ENCODE peak calls at places on chromosomes 1 and 21, in ten cellular contexts. V, B, G, T, I, N, C, Z, W and K are unnamed samples.

GRCh38 chr1:228463559-228464455 is 23.4 kb upstream of the RNF187 start:
- DNase-seq in N (no peak), G (no peak), T (peak; percentile 34), I (no peak), V (no peak), B (no peak), W (no peak), Z (peak; percentile 46), C (no peak), K (no peak)

GRCh38 chr1:17597651-17598050 is 58.2 kb downstream of the ARHGEF10L start:
- DNase-seq in I (no peak), B (no peak), N (no peak), G (no peak), Z (no peak), W (no peak), T (no peak), V (no peak), C (no peak), K (no peak)

GRCh38 chr1:194252189-194252588 is 1065.8 kb upstream of the B3GALT2 start:
- DNase-seq in G (peak; percentile 49), C (no peak), T (peak; percentile 40), Z (peak; percentile 3), B (no peak), V (no peak), I (no peak), W (peak; percentile 9), N (no peak), K (no peak)

GRCh38 chr21:35852820-35853219 is 207.5 kb downstream of the SETD4 start:
- DNase-seq in W (no peak), N (no peak), B (no peak), V (no peak), T (no peak), I (no peak), G (no peak), C (no peak), Z (no peak), K (no peak)

GRCh38 chr1:4977701-4978100 is 323.3 kb downstream of the AJAP1 start:
- DNase-seq in C (no peak), G (no peak), N (no peak), B (no peak), W (no peak), I (no peak), Z (no peak), T (no peak), V (no peak), K (no peak)

GRCh38 chr1:66434096-66434495 is 99.9 kb upstream of the SGIP1 start:
- DNase-seq in B (no peak), Z (no peak), T (no peak), W (peak; percentile 82), C (no peak), N (peak; percentile 48), I (no peak), V (no peak), G (no peak), K (no peak)

GRCh38 chr1:86854352-86854751 is 59.6 kb downstream of the SELENOF start:
- DNase-seq in W (no peak), I (no peak), T (no peak), G (no peak), V (no peak), Z (no peak), B (no peak), C (no peak), N (no peak), K (no peak)

GRCh38 chr21:41247976-41248545 is 68.5 kb upstream of the FAM3B start:
- DNase-seq in G (no peak), T (no peak), Z (no peak), B (peak; percentile 44), I (no peak), C (no peak), N (no peak), W (no peak), V (no peak), K (no peak)

GRCh38 chr1:212605441-212605976 is 3.1 kb upstream of the ATF3 start:
- DNase-seq in W (no peak), C (no peak), G (no peak), T (no peak), N (no peak), Z (peak; percentile 17), B (no peak), I (no peak), V (no peak), K (no peak)

GRCh38 chr1:115567431-115567830 is 74.3 kb upstream of the VANGL1 start:
- DNase-seq in G (no peak), N (no peak), W (no peak), B (no peak), I (no peak), C (no peak), Z (no peak), T (no peak), V (no peak), K (no peak)

GRCh38 chr1:8603220-8603616 is 214.2 kb downstream of the RERE start:
- DNase-seq in I (no peak), V (no peak), N (peak; percentile 46), G (no peak), T (peak; percentile 62), C (no peak), B (no peak), W (no peak), Z (peak; percentile 61), K (no peak)

GRCh38 chr1:201713093-201713810 is 115.7 kb upstream of the IPO9 start:
- DNase-seq in I (peak; percentile 93), B (no peak), W (peak; percentile 98), Z (peak; percentile 100), G (peak; percentile 91), C (peak; percentile 98), T (peak; percentile 99), V (no peak), N (peak; percentile 98), K (peak; percentile 77)

GRCh38 chr1:228340686-228341449 is 65.8 kb downstream of the TRIM11 start:
- DNase-seq in T (peak; percentile 3), N (no peak), I (no peak), G (no peak), V (no peak), Z (peak; percentile 21), C (no peak), B (peak; percentile 67), W (no peak), K (no peak)

GRCh38 chr1:185317886-185318310 is 855 bp upstream of the IVNS1ABP start:
- DNase-seq in T (no peak), B (no peak), N (peak; percentile 91), C (no peak), G (no peak), Z (peak; percentile 17), V (peak; percentile 18), W (no peak), I (no peak), K (no peak)

GRCh38 chr1:200415693-200416593 is 6.1 kb upstream of the ZNF281 start:
- DNase-seq in N (peak; percentile 93), W (peak; percentile 93), G (peak; percentile 82), T (peak; percentile 98), I (no peak), Z (peak; percentile 95), C (peak; percentile 86), B (no peak), V (no peak), K (peak; percentile 82)

GRCh38 chr1:8845104-8846097 is 28.0 kb upstream of the RERE start:
- DNase-seq in V (no peak), Z (no peak), T (no peak), W (no peak), C (no peak), N (no peak), G (no peak), B (no peak), I (no peak), K (no peak)

GRCh38 chr1:43819354-43819753 is 112.0 kb downstream of the ST3GAL3 start:
- DNase-seq in B (no peak), I (no peak), Z (no peak), V (no peak), G (no peak), W (no peak), C (no peak), N (no peak), T (no peak), K (no peak)

GRCh38 chr1:14571810-14572767 is 26.4 kb upstream of the KAZN start:
- DNase-seq in T (no peak), W (no peak), G (no peak), N (peak; percentile 20), I (no peak), V (no peak), B (no peak), C (no peak), Z (no peak), K (no peak)

GRCh38 chr1:42815938-42816599 is 853 bp upstream of the ERMAP start:
- DNase-seq in N (peak; percentile 13), G (no peak), I (no peak), V (no peak), T (peak; percentile 11), Z (peak; percentile 15), C (no peak), B (no peak), W (no peak), K (no peak)

GRCh38 chr21:31557956-31558838 is 101.3 kb upstream of the SOD1 start:
- DNase-seq in I (no peak), G (no peak), N (peak; percentile 32), V (no peak), W (no peak), Z (peak; percentile 12), B (peak; percentile 78), C (no peak), T (no peak), K (no peak)

GRCh38 chr1:21264913-21265312 is 25.4 kb downstream of the ECE1 start:
- DNase-seq in G (no peak), I (no peak), B (no peak), Z (peak; percentile 30), W (no peak), T (no peak), C (no peak), N (no peak), V (no peak), K (no peak)

GRCh38 chr1:180530501-180530900 is 28.1 kb upstream of the ACBD6 start:
- DNase-seq in C (no peak), G (no peak), T (peak; percentile 40), Z (peak; percentile 79), W (no peak), B (no peak), V (no peak), N (peak; percentile 94), I (no peak), K (peak; percentile 65)